ENCODE peak calls at places on chromosome 22, in eight cellular contexts. One of them, this sample, is unnamed. For H3K9me3, the result is how much of the 10 kb centered on the place peaks cover.

GRCh38 chr22:38135133-38135706 is 24.7 kb upstream of the BAIAP2L2 start:
- DNase-seq in esophagus muscularis mucosa: no peak
- DNase-seq in upper lobe of right lung: peak
- DNase-seq in upper lobe of left lung: no peak
- DNase-seq in H9: no peak
- DNase-seq in IMR-90: peak
- DNase-seq in uterus: no peak
- DNase-seq in PC-9: peak
- DNase-seq in this sample: no peak

GRCh38 chr22:31281733-31282132 is 10.6 kb downstream of the PIK3IP1 start:
- DNase-seq in esophagus muscularis mucosa: no peak
- DNase-seq in upper lobe of right lung: no peak
- DNase-seq in upper lobe of left lung: no peak
- DNase-seq in H9: no peak
- DNase-seq in IMR-90: no peak
- DNase-seq in uterus: no peak
- DNase-seq in PC-9: no peak
- DNase-seq in this sample: no peak

GRCh38 chr22:44567846-44568493 is 69.9 kb upstream of the RTL6 start:
- DNase-seq in esophagus muscularis mucosa: no peak
- DNase-seq in upper lobe of right lung: peak
- DNase-seq in upper lobe of left lung: no peak
- DNase-seq in H9: peak
- DNase-seq in IMR-90: peak
- DNase-seq in uterus: no peak
- DNase-seq in PC-9: no peak
- DNase-seq in this sample: no peak

GRCh38 chr22:39471421-39472141 is 14.8 kb downstream of the MGAT3 start:
- DNase-seq in esophagus muscularis mucosa: no peak
- DNase-seq in upper lobe of right lung: peak
- DNase-seq in upper lobe of left lung: no peak
- DNase-seq in H9: no peak
- DNase-seq in IMR-90: peak
- DNase-seq in uterus: no peak
- DNase-seq in PC-9: peak
- DNase-seq in this sample: no peak

GRCh38 chr22:49765951-49766350 is 61.7 kb downstream of the BRD1 start:
- DNase-seq in esophagus muscularis mucosa: no peak
- DNase-seq in upper lobe of right lung: peak
- DNase-seq in upper lobe of left lung: peak
- DNase-seq in H9: no peak
- DNase-seq in IMR-90: no peak
- DNase-seq in uterus: no peak
- DNase-seq in PC-9: no peak
- DNase-seq in this sample: peak

GRCh38 chr22:35288116-35288515 is 11.6 kb upstream of the TOM1 start:
- DNase-seq in esophagus muscularis mucosa: no peak
- DNase-seq in upper lobe of right lung: no peak
- DNase-seq in upper lobe of left lung: no peak
- DNase-seq in H9: no peak
- DNase-seq in IMR-90: no peak
- DNase-seq in uterus: no peak
- DNase-seq in PC-9: no peak
- DNase-seq in this sample: no peak

GRCh38 chr22:21009638-21010425 is 5.1 kb upstream of the P2RX6 start:
- DNase-seq in esophagus muscularis mucosa: no peak
- DNase-seq in upper lobe of right lung: peak
- DNase-seq in upper lobe of left lung: no peak
- DNase-seq in H9: peak
- DNase-seq in IMR-90: peak
- DNase-seq in uterus: no peak
- DNase-seq in PC-9: peak
- DNase-seq in this sample: no peak

GRCh38 chr22:25016311-25016710 is 63.8 kb downstream of the KIAA1671 start:
- DNase-seq in esophagus muscularis mucosa: no peak
- DNase-seq in upper lobe of right lung: no peak
- DNase-seq in upper lobe of left lung: no peak
- DNase-seq in H9: no peak
- DNase-seq in IMR-90: no peak
- DNase-seq in uterus: no peak
- DNase-seq in PC-9: no peak
- DNase-seq in this sample: no peak

GRCh38 chr22:50705219-50705691 is 32.6 kb downstream of the SHANK3 start:
- DNase-seq in esophagus muscularis mucosa: no peak
- DNase-seq in upper lobe of right lung: peak
- DNase-seq in upper lobe of left lung: no peak
- DNase-seq in H9: peak
- DNase-seq in IMR-90: peak
- DNase-seq in uterus: peak
- DNase-seq in PC-9: no peak
- DNase-seq in this sample: no peak

GRCh38 chr22:38467904-38468760 is at the start of gene KDELR3:
- DNase-seq in esophagus muscularis mucosa: no peak
- DNase-seq in upper lobe of right lung: peak
- DNase-seq in upper lobe of left lung: peak
- DNase-seq in H9: no peak
- DNase-seq in IMR-90: peak
- DNase-seq in uterus: peak
- DNase-seq in PC-9: peak
- DNase-seq in this sample: no peak

GRCh38 chr22:39282642-39283311 is 36.6 kb downstream of the RPL3 start:
- DNase-seq in esophagus muscularis mucosa: no peak
- DNase-seq in upper lobe of right lung: no peak
- DNase-seq in upper lobe of left lung: no peak
- DNase-seq in H9: no peak
- DNase-seq in IMR-90: no peak
- DNase-seq in uterus: no peak
- DNase-seq in PC-9: no peak
- DNase-seq in this sample: no peak

GRCh38 chr22:49972163-49973017 is 11.8 kb downstream of the PIM3 start:
- DNase-seq in esophagus muscularis mucosa: no peak
- DNase-seq in upper lobe of right lung: peak
- DNase-seq in upper lobe of left lung: peak
- DNase-seq in H9: peak
- DNase-seq in IMR-90: no peak
- DNase-seq in uterus: peak
- DNase-seq in PC-9: no peak
- DNase-seq in this sample: peak

GRCh38 chr22:22553735-22554134 is 5.3 kb downstream of the PRAME start:
- DNase-seq in esophagus muscularis mucosa: no peak
- DNase-seq in upper lobe of right lung: no peak
- DNase-seq in upper lobe of left lung: no peak
- DNase-seq in H9: no peak
- DNase-seq in IMR-90: no peak
- DNase-seq in uterus: no peak
- DNase-seq in PC-9: no peak
- DNase-seq in this sample: no peak

GRCh38 chr22:37674951-37675929 is at the start of gene LGALS1:
- DNase-seq in esophagus muscularis mucosa: peak
- DNase-seq in upper lobe of right lung: peak
- DNase-seq in upper lobe of left lung: peak
- DNase-seq in H9: peak
- DNase-seq in IMR-90: peak
- DNase-seq in uterus: peak
- DNase-seq in PC-9: peak
- DNase-seq in this sample: peak

GRCh38 chr22:31068970-31069369 is 12.1 kb upstream of the SMTN start:
- DNase-seq in esophagus muscularis mucosa: no peak
- DNase-seq in upper lobe of right lung: no peak
- DNase-seq in upper lobe of left lung: no peak
- DNase-seq in H9: no peak
- DNase-seq in IMR-90: no peak
- DNase-seq in uterus: no peak
- DNase-seq in PC-9: no peak
- DNase-seq in this sample: no peak

GRCh38 chr22:31486951-31487350 is 2.7 kb downstream of the EIF4ENIF1 start:
- DNase-seq in esophagus muscularis mucosa: no peak
- DNase-seq in upper lobe of right lung: no peak
- DNase-seq in upper lobe of left lung: no peak
- DNase-seq in H9: no peak
- DNase-seq in IMR-90: no peak
- DNase-seq in uterus: no peak
- DNase-seq in PC-9: no peak
- DNase-seq in this sample: no peak

GRCh38 chr22:46056169-46057041 is 79.4 kb upstream of the WNT7B start:
- DNase-seq in esophagus muscularis mucosa: no peak
- DNase-seq in upper lobe of right lung: peak
- DNase-seq in upper lobe of left lung: peak
- DNase-seq in H9: no peak
- DNase-seq in IMR-90: no peak
- DNase-seq in uterus: peak
- DNase-seq in PC-9: no peak
- DNase-seq in this sample: no peak

GRCh38 chr22:10741210-10741609 is 4786.8 kb upstream of the OR11H1 start:
- DNase-seq in esophagus muscularis mucosa: no peak
- DNase-seq in upper lobe of right lung: no peak
- DNase-seq in upper lobe of left lung: peak
- DNase-seq in H9: no peak
- DNase-seq in IMR-90: no peak
- DNase-seq in uterus: no peak
- DNase-seq in PC-9: no peak
- DNase-seq in this sample: no peak

GRCh38 chr22:22422629-22423112 is 85.9 kb downstream of the ZNF280B start:
- DNase-seq in esophagus muscularis mucosa: peak
- DNase-seq in upper lobe of right lung: peak
- DNase-seq in upper lobe of left lung: no peak
- DNase-seq in H9: peak
- DNase-seq in IMR-90: peak
- DNase-seq in uterus: no peak
- DNase-seq in PC-9: peak
- DNase-seq in this sample: peak

GRCh38 chr22:19984201-19984753 is 32.3 kb downstream of the ARVCF start:
- DNase-seq in esophagus muscularis mucosa: no peak
- DNase-seq in upper lobe of right lung: no peak
- DNase-seq in upper lobe of left lung: peak
- DNase-seq in H9: no peak
- DNase-seq in IMR-90: peak
- DNase-seq in uterus: peak
- DNase-seq in PC-9: peak
- DNase-seq in this sample: no peak
- H3K9me3 ChIP-seq in esophagus muscularis mucosa: under half
- H3K9me3 ChIP-seq in upper lobe of right lung: under half
- H3K9me3 ChIP-seq in upper lobe of left lung: under half
- H3K9me3 ChIP-seq in H9: under half
- H3K9me3 ChIP-seq in IMR-90: under half
- H3K9me3 ChIP-seq in uterus: under half
- H3K9me3 ChIP-seq in PC-9: under half
- H3K9me3 ChIP-seq in this sample: under half

GRCh38 chr22:47260551-47260950 is 498.1 kb downstream of the TBC1D22A start:
- DNase-seq in esophagus muscularis mucosa: no peak
- DNase-seq in upper lobe of right lung: no peak
- DNase-seq in upper lobe of left lung: no peak
- DNase-seq in H9: no peak
- DNase-seq in IMR-90: no peak
- DNase-seq in uterus: no peak
- DNase-seq in PC-9: no peak
- DNase-seq in this sample: no peak
- H3K9me3 ChIP-seq in esophagus muscularis mucosa: under half
- H3K9me3 ChIP-seq in upper lobe of right lung: under half
- H3K9me3 ChIP-seq in upper lobe of left lung: under half
- H3K9me3 ChIP-seq in H9: half or more
- H3K9me3 ChIP-seq in IMR-90: under half
- H3K9me3 ChIP-seq in uterus: under half
- H3K9me3 ChIP-seq in PC-9: under half
- H3K9me3 ChIP-seq in this sample: under half

GRCh38 chr22:27311666-27312566 is 489.6 kb downstream of the MN1 start:
- DNase-seq in esophagus muscularis mucosa: no peak
- DNase-seq in upper lobe of right lung: no peak
- DNase-seq in upper lobe of left lung: peak
- DNase-seq in H9: peak
- DNase-seq in IMR-90: no peak
- DNase-seq in uterus: no peak
- DNase-seq in PC-9: no peak
- DNase-seq in this sample: no peak

GRCh38 chr22:27312567-27313507 is 488.7 kb downstream of the MN1 start:
- DNase-seq in esophagus muscularis mucosa: no peak
- DNase-seq in upper lobe of right lung: no peak
- DNase-seq in upper lobe of left lung: peak
- DNase-seq in H9: no peak
- DNase-seq in IMR-90: no peak
- DNase-seq in uterus: no peak
- DNase-seq in PC-9: no peak
- DNase-seq in this sample: no peak

GRCh38 chr22:27309713-27310112 is 491.8 kb downstream of the MN1 start:
- DNase-seq in esophagus muscularis mucosa: no peak
- DNase-seq in upper lobe of right lung: no peak
- DNase-seq in upper lobe of left lung: no peak
- DNase-seq in H9: no peak
- DNase-seq in IMR-90: no peak
- DNase-seq in uterus: no peak
- DNase-seq in PC-9: no peak
- DNase-seq in this sample: no peak

GRCh38 chr22:27308513-27308912 is 493.0 kb downstream of the MN1 start:
- DNase-seq in esophagus muscularis mucosa: no peak
- DNase-seq in upper lobe of right lung: no peak
- DNase-seq in upper lobe of left lung: no peak
- DNase-seq in H9: no peak
- DNase-seq in IMR-90: no peak
- DNase-seq in uterus: no peak
- DNase-seq in PC-9: no peak
- DNase-seq in this sample: no peak

DNA sequence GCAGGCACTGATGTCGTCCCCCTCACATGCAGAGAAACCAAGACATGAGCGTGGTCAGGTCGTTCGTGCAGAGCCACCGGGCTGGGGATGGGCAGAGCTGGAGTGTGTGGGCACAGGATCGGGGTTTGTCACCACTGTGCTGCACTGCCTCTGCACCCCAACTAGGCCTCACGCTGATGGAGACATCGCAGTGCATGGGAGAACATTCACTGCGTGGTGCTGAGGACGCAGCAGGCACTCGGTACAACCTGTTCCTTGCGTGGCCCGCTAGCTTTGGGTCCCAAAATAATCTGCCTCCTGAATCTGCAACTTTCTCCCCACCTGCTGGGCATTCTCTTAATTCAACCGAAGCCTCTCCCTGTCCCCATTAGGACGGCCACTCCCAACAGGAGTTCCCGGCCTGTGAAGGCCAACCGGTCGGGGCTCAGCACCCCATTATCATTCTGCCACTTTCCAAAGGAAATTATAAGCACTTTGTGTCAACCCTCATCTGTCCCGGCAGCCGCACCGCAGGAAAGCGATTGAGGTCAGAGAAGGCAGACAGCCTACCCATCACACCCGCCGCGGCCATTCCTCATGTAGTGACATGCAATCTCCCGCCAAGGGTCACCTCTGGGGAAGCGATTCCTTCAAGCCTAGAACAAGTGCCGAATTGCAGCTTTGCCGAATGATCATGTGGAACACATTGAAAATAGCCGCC is 490.4 kb downstream of the MN1 start:
- DNase-seq in esophagus muscularis mucosa: no peak
- DNase-seq in upper lobe of right lung: no peak
- DNase-seq in upper lobe of left lung: peak
- DNase-seq in H9: no peak
- DNase-seq in IMR-90: no peak
- DNase-seq in uterus: no peak
- DNase-seq in PC-9: no peak
- DNase-seq in this sample: no peak
- H3K9me3 ChIP-seq in esophagus muscularis mucosa: under half
- H3K9me3 ChIP-seq in upper lobe of right lung: under half
- H3K9me3 ChIP-seq in upper lobe of left lung: under half
- H3K9me3 ChIP-seq in H9: under half
- H3K9me3 ChIP-seq in IMR-90: under half
- H3K9me3 ChIP-seq in uterus: under half
- H3K9me3 ChIP-seq in PC-9: under half
- H3K9me3 ChIP-seq in this sample: under half

GRCh38 chr22:28994522-28994921 is 67.1 kb downstream of the C22orf31 start:
- DNase-seq in esophagus muscularis mucosa: no peak
- DNase-seq in upper lobe of right lung: no peak
- DNase-seq in upper lobe of left lung: no peak
- DNase-seq in H9: no peak
- DNase-seq in IMR-90: no peak
- DNase-seq in uterus: no peak
- DNase-seq in PC-9: no peak
- DNase-seq in this sample: no peak
- H3K9me3 ChIP-seq in esophagus muscularis mucosa: under half
- H3K9me3 ChIP-seq in upper lobe of right lung: under half
- H3K9me3 ChIP-seq in upper lobe of left lung: under half
- H3K9me3 ChIP-seq in H9: under half
- H3K9me3 ChIP-seq in IMR-90: under half
- H3K9me3 ChIP-seq in uterus: under half
- H3K9me3 ChIP-seq in PC-9: under half
- H3K9me3 ChIP-seq in this sample: under half

This sample was measured in T-helper 17 cell.